ENCODE peak calls at places on chromosomes 13 and 19, in five cellular contexts. O is neural progenitor cell, J is epithelial cell of proximal tubule, P is Calu3, I is cardiac muscle cell. L is an unnamed sample.

GRCh38 chr13:37797606-37798005 is 72.0 kb downstream of the TRPC4 start:
- DNase-seq in O (no peak), J (no peak), P (no peak), I (no peak), L (no peak)

GRCh38 chr13:50845211-50845610 is 1.7 kb upstream of the DLEU7 start:
- DNase-seq in O (no peak), J (no peak), P (no peak), I (no peak), L (no peak)

GRCh38 chr19:13978306-13978705 is 26.0 kb downstream of the DCAF15 start:
- DNase-seq in O (peak), J (no peak), P (no peak), I (peak), L (peak)

GRCh38 chr19:8485561-8486371 is 16.7 kb downstream of the PRAM1 start:
- DNase-seq in O (no peak), J (no peak), P (no peak), I (no peak), L (no peak)

GRCh38 chr13:77533875-77534788 is 1.4 kb upstream of the SCEL start:
- DNase-seq in O (no peak), J (no peak), P (no peak), I (no peak), L (no peak)

GRCh38 chr13:26017932-26018690 is 33.7 kb downstream of the SHISA2 start:
- DNase-seq in O (no peak), J (no peak), P (no peak), I (no peak), L (no peak)

GRCh38 chr13:58960909-58961308 is 1202.8 kb downstream of the DIAPH3 start:
- DNase-seq in O (peak), J (no peak), P (no peak), I (peak), L (no peak)

GRCh38 chr13:32446220-32446619 is 18.3 kb upstream of the N4BP2L1 start:
- DNase-seq in O (no peak), J (no peak), P (no peak), I (no peak), L (no peak)

GRCh38 chr19:40691421-40692211 is 1.2 kb upstream of the NUMBL start:
- DNase-seq in O (peak), J (no peak), P (no peak), I (no peak), L (no peak)

GRCh38 chr13:50370303-50370950 is 355.2 kb downstream of the KCNRG start:
- DNase-seq in O (no peak), J (no peak), P (no peak), I (no peak), L (no peak)

GRCh38 chr13:106533940-106534843 is 1.3 kb downstream of the EFNB2 start:
- DNase-seq in O (peak), J (no peak), P (peak), I (peak), L (peak)

GRCh38 chr13:98657506-98658085 is 80.7 kb upstream of the STK24 start:
- DNase-seq in O (no peak), J (no peak), P (no peak), I (no peak), L (no peak)

GRCh38 chr13:24234200-24234915 is 73.8 kb downstream of the SPATA13 start:
- DNase-seq in O (no peak), J (no peak), P (no peak), I (peak), L (no peak)

GRCh38 chr13:49295231-49295630 is 47.5 kb downstream of the CDADC1 start:
- DNase-seq in O (no peak), J (no peak), P (no peak), I (no peak), L (no peak)

GRCh38 chr19:49422407-49423277 is 599 bp downstream of the PTH2 start:
- DNase-seq in O (peak), J (no peak), P (peak), I (peak), L (peak)
- TF ChIP-seq CTCF in O (peak), J (peak), P (no peak), I (peak), L (peak)

GRCh38 chr19:27793128-27793643 is 1419.8 kb downstream of the UQCRFS1 start:
- DNase-seq in O (peak), J (peak), P (peak), I (peak), L (peak)
- TF ChIP-seq CTCF in O (no peak), J (no peak), P (no peak), I (no peak), L (no peak)

GRCh38 chr19:15815306-15815705 is at the start of gene OR10H1:
- DNase-seq in O (no peak), J (no peak), P (peak), I (no peak), L (no peak)

GRCh38 chr19:15811476-15811875 is 4.0 kb downstream of the OR10H1 start:
- DNase-seq in O (no peak), J (no peak), P (no peak), I (no peak), L (no peak)

GRCh38 chr19:15813916-15814315 is 1.5 kb downstream of the OR10H1 start:
- DNase-seq in O (no peak), J (no peak), P (no peak), I (no peak), L (no peak)

GRCh38 chr19:15812059-15812722 is 3.3 kb downstream of the OR10H1 start:
- DNase-seq in O (no peak), J (no peak), P (no peak), I (no peak), L (no peak)

DNA sequence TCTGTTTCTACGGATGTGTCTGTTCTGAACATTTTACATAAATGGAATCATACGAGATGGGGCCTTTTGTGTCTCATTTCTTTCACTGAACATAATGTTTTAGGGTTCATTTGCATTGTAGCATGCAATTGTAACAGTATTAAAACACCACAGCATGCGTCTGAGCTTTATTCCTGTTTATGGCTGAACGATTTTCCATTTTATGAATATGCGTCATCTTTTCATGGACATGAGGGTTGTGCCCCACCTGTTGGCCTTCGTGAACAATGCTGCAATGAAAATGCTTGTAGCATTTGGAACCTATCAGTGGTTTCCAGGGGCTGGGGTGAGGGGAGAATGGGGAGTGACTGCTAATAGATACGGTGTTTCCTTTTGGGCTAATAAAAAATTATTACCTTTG is 5.1 kb downstream of the OR10H1 start:
- DNase-seq in O (no peak), J (no peak), P (no peak), I (no peak), L (no peak)
- TF ChIP-seq CTCF in O (no peak), J (peak), P (no peak), I (no peak), L (no peak)

DNA sequence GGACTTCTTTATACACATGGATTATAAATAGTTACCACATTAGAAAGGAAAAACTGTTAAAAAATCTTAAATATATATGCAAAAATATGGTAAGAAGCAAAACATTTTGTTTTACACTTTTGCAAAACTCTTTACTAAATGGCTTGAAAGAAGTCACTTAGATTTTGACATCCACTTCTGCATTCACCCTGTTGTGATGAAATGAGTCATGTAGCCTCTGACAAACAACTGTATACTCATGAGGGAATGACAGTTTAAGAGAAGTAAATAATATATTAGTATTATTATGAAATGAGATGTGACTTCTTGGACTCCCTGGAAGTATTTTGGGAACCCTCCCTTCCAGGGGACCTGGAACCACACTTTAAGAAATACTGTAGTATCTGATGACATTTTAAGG is 275.6 kb downstream of the DACH1 start:
- DNase-seq in O (no peak), J (no peak), P (no peak), I (no peak), L (no peak)
- TF ChIP-seq CTCF in O (no peak), J (no peak), P (no peak), I (no peak), L (no peak)

GRCh38 chr13:27788271-27788670 is 4.0 kb upstream of the GSX1 start:
- DNase-seq in O (no peak), J (no peak), P (no peak), I (no peak), L (no peak)

GRCh38 chr13:27783111-27783510 is 9.2 kb upstream of the GSX1 start:
- DNase-seq in O (peak), J (no peak), P (no peak), I (peak), L (no peak)
- TF ChIP-seq CTCF in O (peak), J (peak), P (no peak), I (peak), L (no peak)

GRCh38 chr19:4329858-4330257 is 8.8 kb downstream of the STAP2 start:
- DNase-seq in O (no peak), J (no peak), P (no peak), I (no peak), L (no peak)

GRCh38 chr19:4326837-4327251 is 11.8 kb downstream of the STAP2 start:
- DNase-seq in O (peak), J (no peak), P (no peak), I (peak), L (no peak)

GRCh38 chr19:4327877-4328242 is 10.8 kb downstream of the STAP2 start:
- DNase-seq in O (no peak), J (no peak), P (no peak), I (no peak), L (no peak)

GRCh38 chr19:4327252-4327876 is 11.3 kb downstream of the STAP2 start:
- DNase-seq in O (peak), J (no peak), P (no peak), I (peak), L (peak)

DNA sequence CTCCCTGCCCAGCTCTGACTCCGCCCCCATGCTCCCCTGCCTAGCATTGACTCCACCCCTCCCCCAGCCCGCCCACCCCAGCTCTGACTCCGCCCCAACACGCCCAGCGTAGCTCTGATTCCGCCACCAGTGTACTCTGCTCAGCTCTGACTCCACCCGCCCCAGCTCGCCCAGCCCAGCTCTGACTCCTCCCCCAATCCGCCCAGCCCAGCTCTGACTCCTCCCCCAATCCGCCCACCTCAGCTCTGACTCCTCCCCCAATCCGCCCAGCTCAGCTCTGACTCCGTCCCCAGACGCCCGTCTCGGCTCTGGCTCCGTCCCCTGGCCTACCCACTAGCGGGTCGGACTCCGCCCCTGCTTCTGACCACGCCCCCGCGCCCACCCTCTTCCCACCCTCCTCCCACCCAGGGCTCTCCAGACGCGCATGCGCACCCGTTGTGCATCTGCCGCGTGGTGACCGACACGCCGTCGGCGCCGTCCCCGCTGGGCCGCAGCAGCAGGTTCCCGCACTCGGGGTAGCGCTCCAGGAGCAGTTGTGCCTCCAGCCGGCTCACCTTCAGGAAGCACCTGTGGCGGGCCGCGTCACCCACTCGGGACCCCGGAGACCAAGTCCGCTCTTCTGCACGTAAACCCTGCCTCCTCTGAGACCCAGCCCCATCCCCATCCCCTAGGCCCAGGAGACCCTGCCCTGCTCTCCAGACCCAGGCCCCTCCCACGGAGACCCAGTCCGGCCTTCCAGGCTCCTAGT is 10.2 kb downstream of the STAP2 start:
- DNase-seq in O (peak), J (no peak), P (no peak), I (peak), L (peak)
- TF ChIP-seq CTCF in O (no peak), J (no peak), P (no peak), I (no peak), L (no peak)

GRCh38 chr19:55069137-55069858 is 6.3 kb upstream of the RDH13 start:
- DNase-seq in O (peak), J (no peak), P (peak), I (no peak), L (no peak)
- TF ChIP-seq CTCF in O (no peak), J (no peak), P (no peak), I (no peak), L (no peak)

L was measured in endothelial cell.